ENCODE peak calls at places on chromosome 2, in nine cellular contexts. G is fibroblast of lung; U is Caco-2; Z is keratinocyte; F is lung; L is endodermal cell; B is GM23248; C is mucosa of descending colon; Q is CD8-positive, alpha-beta T cell. W is an unnamed sample.

GRCh38 chr2:220619525-220620267 is 952.4 kb downstream of the EPHA4 start:
- DNase-seq in G (peak; percentile 82), U (no peak), Z (peak; percentile 32), F (no peak), L (no peak), B (peak; percentile 16), C (no peak), Q (no peak), W (no peak)

GRCh38 chr2:102485151-102485769 is 12.2 kb downstream of the SLC9A4 start:
- DNase-seq in G (peak; percentile 13), U (no peak), Z (no peak), F (no peak), L (no peak), B (no peak), C (no peak), Q (no peak), W (no peak)

GRCh38 chr2:238727585-238728321 is 120.1 kb upstream of the TWIST2 start:
- DNase-seq in G (peak; percentile 63), U (no peak), Z (no peak), F (peak; percentile 27), L (no peak), B (peak; percentile 98), C (no peak), Q (no peak), W (no peak)

GRCh38 chr2:72214429-72215143 is 66.9 kb upstream of the CYP26B1 start:
- DNase-seq in G (peak; percentile 86), U (no peak), Z (no peak), F (no peak), L (no peak), B (peak; percentile 62), C (no peak), Q (no peak), W (no peak)

GRCh38 chr2:33395660-33396249 is 80.7 kb upstream of the RASGRP3 start:
- DNase-seq in G (peak; percentile 37), U (peak; percentile 69), Z (no peak), F (no peak), L (peak; percentile 85), B (peak; percentile 64), C (no peak), Q (peak; percentile 30), W (peak; percentile 75)

GRCh38 chr2:55010149-55010591 is 40.1 kb downstream of the RTN4 start:
- DNase-seq in G (peak; percentile 46), U (no peak), Z (no peak), F (peak; percentile 54), L (no peak), B (peak; percentile 87), C (peak; percentile 61), Q (peak; percentile 44), W (peak; percentile 57)

GRCh38 chr2:73292316-73292905 is 937 bp downstream of the EGR4 start:
- DNase-seq in G (no peak), U (no peak), Z (no peak), F (no peak), L (peak; percentile 58), B (no peak), C (no peak), Q (peak; percentile 7), W (no peak)

GRCh38 chr2:144645055-144645778 is 125.3 kb upstream of the ZEB2 start:
- DNase-seq in G (no peak), U (no peak), Z (no peak), F (no peak), L (no peak), B (peak; percentile 53), C (no peak), Q (no peak), W (no peak)

GRCh38 chr2:11248-11941 is 34.9 kb downstream of the FAM110C start:
- DNase-seq in G (peak; percentile 4), U (no peak), Z (no peak), F (peak; percentile 67), L (peak; percentile 98), B (peak; percentile 57), C (peak; percentile 81), Q (peak; percentile 70), W (no peak)

GRCh38 chr2:202355993-202356505 is 20.1 kb upstream of the BMPR2 start:
- DNase-seq in G (no peak), U (no peak), Z (no peak), F (no peak), L (no peak), B (no peak), C (no peak), Q (no peak), W (peak; percentile 8)

GRCh38 chr2:49044680-49045079 is 109.6 kb downstream of the FSHR start:
- DNase-seq in G (no peak), U (no peak), Z (no peak), F (no peak), L (peak; percentile 53), B (no peak), C (no peak), Q (no peak), W (peak; percentile 35)

GRCh38 chr2:78992807-78993517 is 32.5 kb upstream of the REG3G start:
- DNase-seq in G (no peak), U (peak; percentile 56), Z (no peak), F (no peak), L (peak; percentile 89), B (no peak), C (peak; percentile 50), Q (no peak), W (no peak)

GRCh38 chr2:226048625-226049024 is 649.1 kb downstream of the NYAP2 start:
- DNase-seq in G (peak; percentile 89), U (no peak), Z (no peak), F (no peak), L (no peak), B (peak; percentile 27), C (no peak), Q (no peak), W (no peak)

GRCh38 chr2:170391018-170391417 is 213.1 kb downstream of the MYO3B start:
- DNase-seq in G (no peak), U (no peak), Z (no peak), F (no peak), L (no peak), B (no peak), C (no peak), Q (no peak), W (no peak)

GRCh38 chr2:54673501-54673998 is 49.9 kb upstream of the EML6 start:
- DNase-seq in G (no peak), U (no peak), Z (no peak), F (peak; percentile 75), L (peak; percentile 53), B (peak; percentile 69), C (peak; percentile 84), Q (peak; percentile 14), W (no peak)

GRCh38 chr2:235756491-235756890 is 262.6 kb downstream of the AGAP1 start:
- DNase-seq in G (no peak), U (no peak), Z (no peak), F (no peak), L (peak; percentile 63), B (no peak), C (no peak), Q (no peak), W (no peak)

GRCh38 chr2:42618972-42619371 is 50.5 kb downstream of the MTA3 start:
- DNase-seq in G (peak; percentile 84), U (no peak), Z (no peak), F (no peak), L (no peak), B (peak; percentile 72), C (no peak), Q (no peak), W (no peak)

GRCh38 chr2:5729426-5729825 is 37.2 kb downstream of the SOX11 start:
- DNase-seq in G (peak; percentile 28), U (no peak), Z (no peak), F (no peak), L (no peak), B (no peak), C (no peak), Q (no peak), W (no peak)

GRCh38 chr2:218663901-218664300 is 4.4 kb downstream of the BCS1L start:
- DNase-seq in G (no peak), U (no peak), Z (no peak), F (no peak), L (no peak), B (no peak), C (no peak), Q (no peak), W (no peak)
- H3K36me3 ChIP-seq in G (peaks cover 38% of the 10 kb centered on the region), U (peaks cover 4% of the 10 kb centered on the region), Z (peaks cover 49% of the 10 kb centered on the region), F (peaks cover 37% of the 10 kb centered on the region), L (peaks cover 72% of the 10 kb centered on the region), B (peaks cover 18% of the 10 kb centered on the region), C (peaks cover 20% of the 10 kb centered on the region), Q (peaks cover 43% of the 10 kb centered on the region), W (peaks cover 69% of the 10 kb centered on the region)

DNA sequence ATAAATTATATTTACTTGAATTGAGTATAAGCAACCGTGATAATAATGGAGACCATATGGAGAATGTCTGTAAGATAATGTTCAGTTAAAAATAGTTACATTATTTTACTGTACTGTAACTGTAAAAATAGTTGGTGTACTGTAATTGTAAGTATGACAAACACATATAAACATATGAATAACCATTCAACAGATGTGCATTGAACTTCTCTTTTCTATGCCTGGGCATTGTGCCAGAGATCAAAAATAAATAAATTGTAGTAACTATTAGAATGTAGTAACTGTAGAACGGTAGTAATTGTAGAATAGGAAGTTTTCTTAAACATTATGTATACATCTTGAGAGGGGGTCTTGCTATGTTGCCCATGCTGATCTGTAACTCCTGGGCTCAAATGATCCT is 287.4 kb upstream of the EPAS1 start:
- DNase-seq in G (peak; percentile 24), U (no peak), Z (no peak), F (no peak), L (no peak), B (no peak), C (no peak), Q (no peak), W (no peak)
- H3K36me3 ChIP-seq in G (no peaks in the 10 kb centered on the region), U (no peaks in the 10 kb centered on the region), Z (peaks cover 2% of the 10 kb centered on the region), F (no peaks in the 10 kb centered on the region), L (no peaks in the 10 kb centered on the region), B (no peaks in the 10 kb centered on the region), C (no peaks in the 10 kb centered on the region), Q (peaks cover 2% of the 10 kb centered on the region), W (no peaks in the 10 kb centered on the region)

GRCh38 chr2:216114476-216115223 is 5.5 kb downstream of the XRCC5 start:
- DNase-seq in G (peak; percentile 96), U (peak; percentile 99), Z (peak; percentile 98), F (peak; percentile 99), L (peak; percentile 99), B (peak; percentile 99), C (peak; percentile 97), Q (peak; percentile 98), W (peak; percentile 98)
- H3K36me3 ChIP-seq in G (peaks cover 12% of the 10 kb centered on the region), U (peaks cover 8% of the 10 kb centered on the region), Z (peaks cover 36% of the 10 kb centered on the region), F (peaks cover 28% of the 10 kb centered on the region), L (peaks cover 89% of the 10 kb centered on the region), B (peaks cover 76% of the 10 kb centered on the region), C (no peaks in the 10 kb centered on the region), Q (peaks cover 59% of the 10 kb centered on the region), W (peaks cover 83% of the 10 kb centered on the region)

GRCh38 chr2:64134813-64135212 is 9.4 kb downstream of the PELI1 start:
- DNase-seq in G (no peak), U (no peak), Z (no peak), F (no peak), L (no peak), B (no peak), C (no peak), Q (no peak), W (no peak)

GRCh38 chr2:64130333-64130732 is 13.9 kb downstream of the PELI1 start:
- DNase-seq in G (no peak), U (no peak), Z (no peak), F (no peak), L (no peak), B (no peak), C (no peak), Q (no peak), W (no peak)

GRCh38 chr2:64135421-64135820 is 8.8 kb downstream of the PELI1 start:
- DNase-seq in G (no peak), U (no peak), Z (no peak), F (no peak), L (no peak), B (peak; percentile 33), C (no peak), Q (no peak), W (no peak)

GRCh38 chr2:64133828-64134227 is 10.4 kb downstream of the PELI1 start:
- DNase-seq in G (peak; percentile 77), U (no peak), Z (no peak), F (no peak), L (no peak), B (peak; percentile 88), C (no peak), Q (no peak), W (no peak)

GRCh38 chr2:64133354-64133753 is 10.9 kb downstream of the PELI1 start:
- DNase-seq in G (no peak), U (no peak), Z (no peak), F (no peak), L (no peak), B (no peak), C (no peak), Q (no peak), W (no peak)
- H3K36me3 ChIP-seq in G (no peaks in the 10 kb centered on the region), U (no peaks in the 10 kb centered on the region), Z (no peaks in the 10 kb centered on the region), F (no peaks in the 10 kb centered on the region), L (peaks cover 33% of the 10 kb centered on the region), B (no peaks in the 10 kb centered on the region), C (no peaks in the 10 kb centered on the region), Q (no peaks in the 10 kb centered on the region), W (no peaks in the 10 kb centered on the region)